ENCODE peak calls at places on chromosomes 4 and X, in four cellular contexts. U, F, G and M are unnamed samples.

GRCh38 chr4:105780176-105780575 is 71.6 kb downstream of the GSTCD start:
- DNase-seq in U (no peak), F (no peak), G (no peak), M (no peak)

GRCh38 chr4:147760695-147761094 is 28.8 kb downstream of the ARHGAP10 start:
- DNase-seq in U (no peak), F (no peak), G (no peak), M (no peak)

GRCh38 chr4:2788532-2789103 is 4.3 kb upstream of the SH3BP2 start:
- DNase-seq in U (no peak), F (peak; percentile 46), G (no peak), M (no peak)

GRCh38 chr4:12692815-12693214 is 791.3 kb downstream of the RAB28 start:
- DNase-seq in U (no peak), F (no peak), G (no peak), M (no peak)

GRCh38 chr4:101439926-101440325 is 92.6 kb upstream of the PPP3CA start:
- DNase-seq in U (no peak), F (no peak), G (no peak), M (no peak)

GRCh38 chrX:54043696-54044125 is 562 bp downstream of the PHF8 start:
- DNase-seq in U (peak; percentile 13), F (peak; percentile 54), G (no peak), M (no peak)

GRCh38 chr4:156723951-156724668 is 247.5 kb downstream of the PDGFC start:
- DNase-seq in U (no peak), F (no peak), G (no peak), M (peak; percentile 9)

GRCh38 chr4:89837385-89837995 is 529 bp upstream of the SNCA start:
- DNase-seq in U (peak; percentile 56), F (no peak), G (no peak), M (no peak)

GRCh38 chrX:154519389-154519788 is 3.4 kb upstream of the FAM3A start:
- DNase-seq in U (no peak), F (no peak), G (no peak), M (no peak)

GRCh38 chr4:25842229-25842840 is 20.5 kb downstream of the SEL1L3 start:
- DNase-seq in U (no peak), F (no peak), G (peak; percentile 21), M (no peak)

GRCh38 chr4:181998588-181998987 is 244.6 kb upstream of the TENM3 start:
- DNase-seq in U (no peak), F (no peak), G (no peak), M (no peak)

GRCh38 chrX:17944833-17945497 is 83.9 kb upstream of the RAI2 start:
- DNase-seq in U (peak; percentile 37), F (peak; percentile 18), G (no peak), M (peak; percentile 7)

GRCh38 chr4:146256328-146256727 is 42.0 kb downstream of the REELD1 start:
- DNase-seq in U (no peak), F (no peak), G (no peak), M (no peak)

GRCh38 chr4:113810906-113811305 is 49.4 kb upstream of the CAMK2D start:
- DNase-seq in U (no peak), F (no peak), G (no peak), M (no peak)

GRCh38 chr4:108172780-108173598 is 4.3 kb upstream of the LEF1 start:
- DNase-seq in U (peak; percentile 67), F (peak; percentile 85), G (no peak), M (peak; percentile 41)

GRCh38 chr4:84948056-84948455 is 18.4 kb downstream of the WDFY3 start:
- DNase-seq in U (no peak), F (no peak), G (no peak), M (no peak)

GRCh38 chrX:94662665-94663064 is 988.7 kb downstream of the FAM133A start:
- DNase-seq in U (no peak), F (no peak), G (no peak), M (no peak)

GRCh38 chr4:23084559-23085248 is 392.0 kb downstream of the GBA3 start:
- DNase-seq in U (no peak), F (no peak), G (no peak), M (no peak)

GRCh38 chr4:1993169-1993516 is 15.6 kb downstream of the NELFA start:
- DNase-seq in U (no peak), F (no peak), G (no peak), M (no peak)

GRCh38 chrX:19678941-19679340 is 163.6 kb upstream of the MAP3K15 start:
- DNase-seq in U (no peak), F (no peak), G (peak; percentile 13), M (no peak)

GRCh38 chr4:106266201-106266600 is 49.8 kb downstream of the TBCK start:
- DNase-seq in U (peak; percentile 14), F (peak; percentile 10), G (peak; percentile 7), M (peak; percentile 73)

GRCh38 chrX:155313766-155314165 is 20.6 kb downstream of the CLIC2 start:
- DNase-seq in U (no peak), F (no peak), G (no peak), M (no peak)

GRCh38 chr4:27270435-27270834 is 409.8 kb downstream of the STIM2 start:
- DNase-seq in U (no peak), F (no peak), G (no peak), M (peak; percentile 4)

GRCh38 chrX:74458738-74459137 is 37.4 kb downstream of the SLC16A2 start:
- DNase-seq in U (no peak), F (no peak), G (no peak), M (no peak)

GRCh38 chr4:76585897-76586360 is 150.9 kb downstream of the SHROOM3 start:
- DNase-seq in U (peak; percentile 65), F (no peak), G (no peak), M (peak; percentile 7)

GRCh38 chrX:101595739-101596419 is 21.9 kb downstream of the ARMCX6 start:
- DNase-seq in U (peak; percentile 66), F (peak; percentile 18), G (peak; percentile 62), M (peak; percentile 17)

GRCh38 chrX:8548446-8548845 is 83.8 kb downstream of the VCX3B start:
- DNase-seq in U (no peak), F (no peak), G (no peak), M (no peak)

GRCh38 chrX:14356401-14356800 is 172.9 kb upstream of the GLRA2 start:
- DNase-seq in U (no peak), F (no peak), G (no peak), M (no peak)

GRCh38 chrX:96386325-96386724 is 298.3 kb upstream of the DIAPH2 start:
- DNase-seq in U (no peak), F (no peak), G (no peak), M (no peak)

GRCh38 chrX:9576059-9576458 is 111.2 kb downstream of the TBL1X start:
- DNase-seq in U (no peak), F (no peak), G (no peak), M (no peak)

GRCh38 chr4:166252487-166253402 is 379.7 kb downstream of the TLL1 start:
- DNase-seq in U (peak; percentile 12), F (peak; percentile 5), G (no peak), M (peak; percentile 10)

GRCh38 chr4:8580321-8581093 is at the start of gene GPR78:
- DNase-seq in U (peak; percentile 89), F (peak; percentile 90), G (no peak), M (no peak)

GRCh38 chr4:10023806-10024205 is 2.5 kb upstream of the SLC2A9 start:
- DNase-seq in U (no peak), F (no peak), G (no peak), M (no peak)

GRCh38 chrX:123450217-123450616 is 266.1 kb downstream of the GRIA3 start:
- DNase-seq in U (peak; percentile 38), F (no peak), G (no peak), M (peak; percentile 3)

GRCh38 chrX:129700536-129700935 is 38.2 kb upstream of the XPNPEP2 start:
- DNase-seq in U (no peak), F (no peak), G (no peak), M (no peak)

DNA sequence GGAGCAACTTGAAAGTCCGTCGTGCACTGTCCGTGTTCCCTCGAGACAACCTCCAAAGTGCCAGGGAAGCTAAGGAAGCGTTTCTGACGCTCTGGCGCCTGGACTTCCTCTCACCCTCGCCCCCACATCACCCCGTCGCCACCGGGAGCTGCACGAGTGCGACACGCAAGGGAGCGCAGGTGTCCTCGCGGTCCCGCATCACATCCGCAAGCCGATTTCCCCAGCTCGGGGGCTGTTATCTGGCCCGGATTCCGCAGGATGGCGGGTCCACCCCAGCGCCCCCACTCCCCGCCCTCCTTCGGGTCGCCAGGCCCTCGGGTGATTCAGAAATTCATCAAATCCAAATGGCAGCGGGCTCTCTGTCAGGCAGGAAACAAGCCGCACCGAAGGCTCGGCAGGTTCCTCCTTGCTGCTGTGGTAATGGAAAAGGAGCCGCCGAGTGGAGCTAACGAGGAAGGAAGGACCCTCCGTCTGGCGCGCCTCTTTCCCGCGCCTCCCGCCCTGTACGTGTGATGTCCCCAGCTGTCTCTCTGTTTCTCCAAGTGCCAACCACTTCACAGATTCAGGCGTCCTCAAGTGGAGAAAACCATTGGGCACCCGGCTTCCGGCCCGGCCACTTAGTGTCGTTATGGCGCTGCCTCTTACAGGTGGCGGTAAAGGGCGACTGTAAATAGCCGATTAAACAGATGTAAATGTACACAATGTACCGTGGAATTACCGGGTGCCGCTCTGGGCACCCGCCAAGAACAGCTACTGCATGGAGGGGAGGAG is 901 bp upstream of the SETD7 start:
- DNase-seq in U (peak; percentile 37), F (peak; percentile 19), G (no peak), M (no peak)
- TF ChIP-seq FOXK2 in U (no peak), F (no peak), G (no peak), M (no peak)

GRCh38 chr4:40915318-40916217 is 165.8 kb downstream of the NSUN7 start:
- DNase-seq in U (no peak), F (no peak), G (no peak), M (no peak)

GRCh38 chr4:40918330-40918729 is 168.6 kb downstream of the NSUN7 start:
- DNase-seq in U (no peak), F (no peak), G (no peak), M (no peak)

GRCh38 chr4:40916880-40917279 is 167.1 kb downstream of the NSUN7 start:
- DNase-seq in U (peak; percentile 55), F (peak; percentile 46), G (no peak), M (peak; percentile 27)

GRCh38 chr4:40912455-40913055 is 162.8 kb downstream of the NSUN7 start:
- DNase-seq in U (no peak), F (no peak), G (no peak), M (no peak)

GRCh38 chr4:40916218-40916555 is 166.4 kb downstream of the NSUN7 start:
- DNase-seq in U (no peak), F (no peak), G (no peak), M (no peak)
- TF ChIP-seq FOXK2 in U (no peak), F (no peak), G (no peak), M (no peak)

DNA sequence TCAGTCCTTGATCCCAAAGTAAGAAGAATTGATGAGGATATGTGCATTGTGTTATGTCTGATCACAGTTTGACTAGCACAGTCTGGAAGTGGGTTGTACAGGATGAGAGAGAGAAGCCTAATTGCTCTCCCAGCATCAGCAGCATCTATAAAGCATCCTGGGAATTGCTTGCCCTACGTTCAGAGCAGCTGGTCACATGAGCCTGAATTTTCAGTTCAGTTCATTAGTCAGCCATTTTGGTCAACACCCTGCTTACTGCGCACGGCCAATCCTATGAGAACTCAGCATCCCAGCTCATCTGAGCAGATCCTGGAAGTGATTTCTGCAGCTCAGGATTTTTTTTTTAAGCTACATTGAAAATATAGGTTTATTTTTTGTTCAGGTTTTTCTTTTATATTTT is at the start of gene RUFY3:
- DNase-seq in U (peak; percentile 75), F (no peak), G (no peak), M (no peak)
- TF ChIP-seq FOXK2 in U (no peak), F (no peak), G (no peak), M (no peak)

GRCh38 chr4:176492648-176493302 is 173.0 kb downstream of the SPCS3 start:
- DNase-seq in U (no peak), F (no peak), G (peak; percentile 77), M (no peak)
- TF ChIP-seq FOXK2 in U (no peak), F (no peak), G (no peak), M (no peak)

GRCh38 chrX:132909643-132910042 is 48.8 kb downstream of the HS6ST2 start:
- DNase-seq in U (no peak), F (no peak), G (no peak), M (no peak)
- TF ChIP-seq FOXK2 in U (no peak), F (no peak), G (no peak), M (no peak)